ENCODE peak calls at places on chromosomes 13 and 19, in eight cellular contexts. N, O, W, Q, Z, B, L and I are unnamed samples.

GRCh38 chr13:49844191-49844590 is 51.7 kb upstream of the KPNA3 start:
- DNase-seq in N (no peak), O (no peak), W (no peak), Q (no peak), Z (no peak), B (no peak), L (no peak), I (no peak)

GRCh38 chr13:77034883-77035282 is 7.9 kb upstream of the FBXL3 start:
- DNase-seq in N (no peak), O (no peak), W (no peak), Q (peak; percentile 82), Z (no peak), B (no peak), L (no peak), I (no peak)

GRCh38 chr19:49340069-49340864 is 5.1 kb downstream of the CD37 start:
- DNase-seq in N (no peak), O (no peak), W (no peak), Q (no peak), Z (no peak), B (no peak), L (no peak), I (peak; percentile 79)

GRCh38 chr19:35303357-35303915 is 11.5 kb downstream of the MAG start:
- DNase-seq in N (no peak), O (no peak), W (no peak), Q (no peak), Z (no peak), B (no peak), L (no peak), I (no peak)

GRCh38 chr13:111587249-111587648 is 266.8 kb downstream of the TEX29 start:
- DNase-seq in N (no peak), O (no peak), W (no peak), Q (no peak), Z (no peak), B (no peak), L (no peak), I (no peak)

GRCh38 chr19:53881482-53882390 is at the start of gene PRKCG:
- DNase-seq in N (no peak), O (peak; percentile 23), W (peak; percentile 84), Q (peak; percentile 54), Z (peak; percentile 75), B (peak; percentile 47), L (no peak), I (peak; percentile 69)

GRCh38 chr19:49081273-49081672 is 4.0 kb upstream of the SNRNP70 start:
- DNase-seq in N (no peak), O (no peak), W (no peak), Q (no peak), Z (no peak), B (no peak), L (no peak), I (no peak)

GRCh38 chr19:30855475-30855874 is 483.3 kb downstream of the ZNF536 start:
- DNase-seq in N (no peak), O (no peak), W (no peak), Q (no peak), Z (no peak), B (no peak), L (no peak), I (no peak)

GRCh38 chr13:51785592-51786424 is 18.2 kb downstream of the DHRS12 start:
- DNase-seq in N (no peak), O (no peak), W (peak; percentile 62), Q (peak; percentile 55), Z (no peak), B (no peak), L (no peak), I (peak; percentile 80)

GRCh38 chr19:55536951-55537740 is at the start of gene SBK2:
- DNase-seq in N (no peak), O (no peak), W (no peak), Q (no peak), Z (no peak), B (peak; percentile 48), L (no peak), I (peak; percentile 75)

GRCh38 chr13:93200626-93201025 is 26.0 kb upstream of the GPC6 start:
- DNase-seq in N (no peak), O (no peak), W (no peak), Q (no peak), Z (no peak), B (no peak), L (no peak), I (no peak)

GRCh38 chr19:33819496-33819874 is 22.8 kb downstream of the KCTD15 start:
- DNase-seq in N (no peak), O (no peak), W (no peak), Q (no peak), Z (no peak), B (peak; percentile 35), L (no peak), I (no peak)